ENCODE peak calls at places on chromosome 9, in six cellular contexts. T is activated CD4-positive, alpha-beta T cell treated with anti-CD3 and anti-CD28 coated beads, Interleukin-2, amount 10 ng/mL, durations not matched to agents 24 days and 14 days; S is fibroblast of lung; M is tibial artery; I is non-pigmented ciliary epithelial cell; C is CD8-positive, alpha-beta T cell. E is an unnamed sample.
A peak's percentile ranks its signal among the peaks of the same experiment; 100 is the strongest.

GRCh38 chr9:109627042-109627441 is 128.9 kb upstream of the PTPN3 start:
- DNase-seq in C (no peak), M (no peak), T (no peak), S (no peak), I (no peak), E (no peak)

GRCh38 chr9:34508951-34509350 is 13.8 kb downstream of the ENHO start:
- DNase-seq in I (no peak), T (no peak), C (no peak), M (no peak), S (no peak), E (no peak)

GRCh38 chr9:29176786-29177185 is 1603.5 kb upstream of the C9orf72 start:
- DNase-seq in I (no peak), S (no peak), C (no peak), T (no peak), M (no peak), E (no peak)

GRCh38 chr9:132637801-132638200 is 32.0 kb downstream of the DDX31 start:
- DNase-seq in I (no peak), M (no peak), S (no peak), T (no peak), C (no peak), E (no peak)

GRCh38 chr9:69582544-69583297 is 89.5 kb downstream of the APBA1 start:
- DNase-seq in S (no peak), C (no peak), I (no peak), T (no peak), M (peak; percentile 41), E (peak; percentile 42)

GRCh38 chr9:248278-248961 is 33.8 kb downstream of the DOCK8 start:
- DNase-seq in C (no peak), T (no peak), M (no peak), I (no peak), S (no peak), E (no peak)

GRCh38 chr9:77708416-77708815 is 60.3 kb upstream of the GNA14 start:
- DNase-seq in M (no peak), C (no peak), T (no peak), I (peak; percentile 57), S (peak; percentile 44), E (no peak)

GRCh38 chr9:130197888-130198287 is 25.7 kb downstream of the NCS1 start:
- DNase-seq in I (no peak), M (no peak), C (no peak), T (no peak), S (no peak), E (no peak)

GRCh38 chr9:99257723-99258364 is 35.8 kb downstream of the SEC61B start:
- DNase-seq in I (no peak), M (no peak), C (no peak), T (no peak), S (no peak), E (no peak)

E was measured in SK-N-DZ.